ENCODE peak calls at places on chromosome 4, in eight cellular contexts. M, I, Q, C, G, E, H and R are unnamed samples.
A peak's percentile ranks its signal among the peaks of the same experiment; 100 is the strongest.

GRCh38 chr4:140529434-140529833 is 5.5 kb downstream of the ELMOD2 start:
- DNase-seq in M (no peak), I (no peak), Q (no peak), C (peak; percentile 44), G (no peak), E (no peak), H (no peak), R (no peak)

GRCh38 chr4:173990879-173991231 is 292.6 kb downstream of the FBXO8 start:
- DNase-seq in M (no peak), I (no peak), Q (no peak), C (peak; percentile 72), G (peak; percentile 33), E (peak; percentile 20), H (peak; percentile 76), R (no peak)

GRCh38 chr4:41538017-41538733 is at the start of gene LIMCH1:
- DNase-seq in M (no peak), I (peak; percentile 49), Q (no peak), C (peak; percentile 82), G (peak; percentile 87), E (peak; percentile 11), H (peak; percentile 73), R (peak; percentile 79)

GRCh38 chr4:137531951-137532868 is at the start of gene PCDH18:
- DNase-seq in M (peak; percentile 90), I (peak; percentile 69), Q (no peak), C (peak; percentile 92), G (peak; percentile 91), E (peak; percentile 74), H (peak; percentile 85), R (no peak)

GRCh38 chr4:4852591-4853362 is 6.7 kb upstream of the MSX1 start:
- DNase-seq in M (peak; percentile 22), I (no peak), Q (no peak), C (no peak), G (peak; percentile 54), E (no peak), H (no peak), R (peak; percentile 75)

GRCh38 chr4:139367421-139368090 is 65.3 kb upstream of the NDUFC1 start:
- DNase-seq in M (peak; percentile 31), I (no peak), Q (no peak), C (no peak), G (no peak), E (no peak), H (no peak), R (no peak)

GRCh38 chr4:28092610-28093009 is 1232.0 kb downstream of the STIM2 start:
- DNase-seq in M (no peak), I (no peak), Q (no peak), C (no peak), G (no peak), E (no peak), H (no peak), R (no peak)

GRCh38 chr4:78962597-78963115 is 23.4 kb upstream of the PAQR3 start:
- DNase-seq in M (no peak), I (no peak), Q (no peak), C (no peak), G (no peak), E (no peak), H (no peak), R (no peak)

DNA sequence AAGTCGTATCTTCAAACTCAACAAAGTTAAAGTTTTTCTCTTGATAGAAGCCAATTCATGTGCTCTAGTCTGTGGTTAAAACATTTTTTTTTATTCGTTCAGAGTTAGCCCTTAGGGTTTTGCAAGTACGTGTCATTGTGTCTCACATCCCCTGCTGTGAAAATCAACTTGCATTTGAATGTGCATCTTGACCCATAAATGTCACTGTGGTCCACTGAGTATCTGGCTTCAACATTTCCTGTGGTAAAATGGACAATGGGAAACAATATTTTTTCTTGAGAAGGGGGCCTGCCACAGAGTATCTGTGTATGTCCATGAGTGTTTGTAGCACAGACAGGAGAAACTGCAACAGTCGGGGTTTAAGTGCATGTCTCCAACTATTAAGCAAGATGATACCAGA is 554.8 kb upstream of the TENM3 start:
- DNase-seq in M (no peak), I (no peak), Q (no peak), C (no peak), G (no peak), E (no peak), H (no peak), R (no peak)
- H3K4me1 ChIP-seq in M (no peaks in the 10 kb centered on the region), I (no peaks in the 10 kb centered on the region), Q (no peaks in the 10 kb centered on the region), C (no peaks in the 10 kb centered on the region), G (no peaks in the 10 kb centered on the region), E (no peaks in the 10 kb centered on the region), H (no peaks in the 10 kb centered on the region), R (no peaks in the 10 kb centered on the region)

GRCh38 chr4:53196872-53197759 is 168.7 kb downstream of the SCFD2 start:
- DNase-seq in M (peak; percentile 84), I (no peak), Q (peak; percentile 31), C (no peak), G (no peak), E (no peak), H (no peak), R (no peak)
- H3K4me3 ChIP-seq in M (no peak overlapping the region), I (no peak overlapping the region), Q (no peak overlapping the region), C (no peak overlapping the region), G (no peak overlapping the region), E (no peak overlapping the region), H (no peak overlapping the region), R (no peak overlapping the region)

GRCh38 chr4:3463556-3464348 is 646 bp downstream of the DOK7 start:
- DNase-seq in M (no peak), I (no peak), Q (no peak), C (no peak), G (peak; percentile 64), E (no peak), H (peak; percentile 13), R (no peak)

GRCh38 chr4:3462790-3463415 is at the start of gene DOK7:
- DNase-seq in M (no peak), I (no peak), Q (no peak), C (peak; percentile 59), G (peak; percentile 87), E (no peak), H (peak; percentile 66), R (no peak)

GRCh38 chr4:3460926-3461325 is 2.2 kb upstream of the DOK7 start:
- DNase-seq in M (no peak), I (no peak), Q (no peak), C (no peak), G (peak; percentile 56), E (no peak), H (peak; percentile 13), R (no peak)

GRCh38 chr4:3461515-3462291 is 1.4 kb upstream of the DOK7 start:
- DNase-seq in M (peak; percentile 12), I (peak; percentile 82), Q (no peak), C (peak; percentile 74), G (peak; percentile 91), E (peak; percentile 62), H (peak; percentile 83), R (peak; percentile 73)

DNA sequence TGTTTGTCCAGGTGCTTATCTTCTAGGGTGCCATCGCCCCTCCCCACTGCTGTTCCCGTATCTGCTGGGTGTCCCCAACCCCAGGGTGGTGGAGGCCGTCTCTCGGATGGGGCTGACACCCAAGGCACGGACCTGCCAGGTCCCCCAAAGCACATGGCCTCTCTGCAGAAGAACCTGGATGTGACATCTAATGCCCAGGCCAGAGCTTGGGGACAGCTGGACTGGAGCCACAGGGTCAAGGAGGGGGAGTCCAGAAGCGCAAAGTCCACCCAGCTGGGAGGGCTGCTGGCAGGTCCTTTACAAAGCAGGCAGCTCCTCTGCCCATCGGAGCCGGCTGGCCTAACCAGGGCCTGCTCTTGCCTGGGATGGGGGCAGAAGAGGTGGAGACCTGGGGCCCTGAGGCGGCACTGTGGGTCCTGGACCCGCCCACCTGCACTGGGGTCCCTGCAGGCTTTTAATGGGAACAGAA is 751 bp upstream of the DOK7 start:
- DNase-seq in M (no peak), I (no peak), Q (no peak), C (no peak), G (peak; percentile 53), E (no peak), H (peak; percentile 19), R (no peak)
- H3K4me1 ChIP-seq in M (no peaks in the 10 kb centered on the region), I (peaks cover 9% of the 10 kb centered on the region), Q (no peaks in the 10 kb centered on the region), C (peaks cover 54% of the 10 kb centered on the region), G (peaks cover 42% of the 10 kb centered on the region), E (peaks cover 13% of the 10 kb centered on the region), H (peaks cover 53% of the 10 kb centered on the region), R (peaks cover 8% of the 10 kb centered on the region)

DNA sequence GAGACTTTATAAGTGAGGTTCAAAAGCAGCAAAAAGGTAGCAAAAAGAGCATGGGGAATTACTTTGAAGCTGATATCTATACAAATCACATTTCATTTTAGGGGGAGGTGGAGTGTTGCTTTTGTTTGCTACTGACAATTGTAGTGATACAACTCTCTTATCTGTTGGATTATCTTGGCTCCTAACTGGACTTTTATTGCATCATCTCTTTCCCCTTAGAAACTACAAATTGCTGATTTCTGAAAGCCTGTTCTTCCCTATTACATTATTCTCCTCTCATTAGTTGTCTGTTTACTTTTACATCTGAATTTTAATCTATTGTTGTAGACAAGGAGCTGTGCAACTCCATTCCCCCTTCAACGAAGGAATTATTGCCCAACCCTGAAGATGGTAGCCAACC is 75.0 kb upstream of the GNPDA2 start:
- DNase-seq in M (no peak), I (no peak), Q (no peak), C (no peak), G (no peak), E (no peak), H (no peak), R (no peak)
- H3K4me3 ChIP-seq in M (no peak overlapping the region), I (no peak overlapping the region), Q (no peak overlapping the region), C (no peak overlapping the region), G (no peak overlapping the region), E (no peak overlapping the region), H (no peak overlapping the region), R (no peak overlapping the region)

GRCh38 chr4:147791870-147792269 is 60.0 kb downstream of the ARHGAP10 start:
- DNase-seq in M (no peak), I (no peak), Q (no peak), C (no peak), G (no peak), E (no peak), H (no peak), R (no peak)

GRCh38 chr4:147794787-147795413 is 63.0 kb downstream of the ARHGAP10 start:
- DNase-seq in M (no peak), I (no peak), Q (no peak), C (no peak), G (no peak), E (no peak), H (no peak), R (no peak)

GRCh38 chr4:147793973-147794690 is 62.2 kb downstream of the ARHGAP10 start:
- DNase-seq in M (no peak), I (no peak), Q (no peak), C (no peak), G (no peak), E (no peak), H (no peak), R (no peak)

GRCh38 chr4:147791341-147791740 is 59.5 kb downstream of the ARHGAP10 start:
- DNase-seq in M (no peak), I (no peak), Q (no peak), C (no peak), G (no peak), E (no peak), H (no peak), R (no peak)

DNA sequence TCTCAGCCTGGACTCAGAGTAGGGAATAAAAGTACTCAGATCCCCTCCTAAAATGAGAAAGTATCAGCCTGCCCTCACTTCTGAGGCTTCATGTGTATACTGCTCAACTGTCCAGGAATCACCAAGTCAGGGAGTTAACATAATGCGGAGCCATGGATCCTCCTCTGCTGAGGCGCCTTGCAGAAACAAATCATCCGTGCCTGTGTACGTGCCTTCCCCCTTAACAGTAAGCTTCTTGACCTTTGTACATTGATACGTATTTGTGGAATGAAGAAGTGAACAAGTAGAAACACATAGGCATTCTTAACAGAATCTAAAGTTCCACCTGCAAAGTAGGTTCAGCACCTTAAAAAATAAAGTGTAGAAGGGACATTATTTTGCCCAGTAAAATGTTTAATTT is 61.7 kb downstream of the ARHGAP10 start:
- DNase-seq in M (no peak), I (no peak), Q (no peak), C (no peak), G (no peak), E (no peak), H (no peak), R (no peak)
- H3K4me1 ChIP-seq in M (no peaks in the 10 kb centered on the region), I (peaks cover 30% of the 10 kb centered on the region), Q (peaks cover 24% of the 10 kb centered on the region), C (peaks cover 63% of the 10 kb centered on the region), G (peaks cover 47% of the 10 kb centered on the region), E (peaks cover 13% of the 10 kb centered on the region), H (peaks cover 59% of the 10 kb centered on the region), R (peaks cover 17% of the 10 kb centered on the region)